ENCODE peak calls at places on chromosomes 11 and 22, in four cellular contexts. N is epithelial cell of proximal tubule, J is LoVo, Z is NCI-H69. Y is an unnamed sample.
A peak's percentile ranks its signal among the peaks of the same experiment; 100 is the strongest.

GRCh38 chr22:36197065-36197440 is 4.6 kb downstream of the APOL4 start:
- DNase-seq in N (no peak), J (no peak), Z (peak; percentile 91), Y (no peak)

GRCh38 chr11:115741376-115741775 is 237.2 kb upstream of the CADM1 start:
- DNase-seq in Z (peak; percentile 84), N (no peak), J (no peak), Y (no peak)

GRCh38 chr11:103633037-103633788 is 403.2 kb upstream of the DDI1 start:
- DNase-seq in J (no peak), N (no peak), Z (peak; percentile 8), Y (no peak)

GRCh38 chr11:7892751-7893356 is 38.2 kb downstream of the OR10A6 start:
- DNase-seq in N (no peak), Z (peak; percentile 67), J (peak; percentile 71), Y (peak; percentile 48)

GRCh38 chr11:26841818-26842457 is 120.1 kb upstream of the SLC5A12 start:
- DNase-seq in N (no peak), J (no peak), Z (no peak), Y (no peak)

GRCh38 chr22:19576460-19577421 is 52.5 kb upstream of the CLDN5 start:
- DNase-seq in J (no peak), N (no peak), Z (peak; percentile 52), Y (no peak)

GRCh38 chr11:69372589-69373250 is 78.8 kb downstream of the MYEOV start:
- DNase-seq in J (no peak), Z (no peak), N (no peak), Y (no peak)

GRCh38 chr11:888290-889212 is 22.1 kb downstream of the CHID1 start:
- DNase-seq in J (no peak), N (no peak), Z (no peak), Y (no peak)

GRCh38 chr11:24060125-24060524 is 436.7 kb upstream of the LUZP2 start:
- DNase-seq in J (no peak), N (no peak), Z (no peak), Y (no peak)

GRCh38 chr22:46356496-46357185 is 21.1 kb downstream of the TRMU start:
- DNase-seq in Z (no peak), N (no peak), J (no peak), Y (no peak)

GRCh38 chr22:31861226-31861840 is 83.0 kb upstream of the YWHAH start:
- DNase-seq in J (no peak), N (no peak), Z (no peak), Y (no peak)

GRCh38 chr11:118415739-118416068 is 14.3 kb downstream of the ATP5MG start:
- DNase-seq in Z (peak; percentile 67), J (peak; percentile 25), N (peak; percentile 63), Y (peak; percentile 49)

GRCh38 chr11:128884703-128885338 is 6.3 kb upstream of the KCNJ5 start:
- DNase-seq in Z (peak; percentile 74), N (no peak), J (peak; percentile 80), Y (peak; percentile 48)

GRCh38 chr11:73143126-73143838 is 1.2 kb upstream of the FCHSD2 start:
- DNase-seq in J (no peak), Z (peak; percentile 39), N (no peak), Y (no peak)

GRCh38 chr11:134414772-134415765 is 3.0 kb upstream of the B3GAT1 start:
- DNase-seq in J (no peak), N (no peak), Z (peak; percentile 38), Y (no peak)

GRCh38 chr11:32210601-32211000 is 119.7 kb downstream of the RCN1 start:
- DNase-seq in Z (no peak), N (no peak), J (no peak), Y (no peak)

GRCh38 chr22:32745251-32745995 is 56.1 kb upstream of the TIMP3 start:
- DNase-seq in N (no peak), Z (no peak), J (peak; percentile 22), Y (no peak)

GRCh38 chr11:705646-706438 is at the start of gene EPS8L2:
- DNase-seq in J (peak; percentile 46), Z (peak; percentile 33), N (no peak), Y (no peak)

GRCh38 chr11:125494601-125494986 is 1.5 kb downstream of the FEZ1 start:
- DNase-seq in J (no peak), N (no peak), Z (peak; percentile 55), Y (no peak)

GRCh38 chr11:112247198-112247597 is 13.5 kb downstream of the PLET1 start:
- DNase-seq in J (no peak), Z (peak; percentile 18), N (no peak), Y (no peak)

GRCh38 chr11:844693-845644 is 2.3 kb downstream of the TSPAN4 start:
- DNase-seq in Z (peak; percentile 70), J (peak; percentile 70), N (no peak), Y (peak; percentile 61)

GRCh38 chr11:61158691-61159381 is 2.4 kb downstream of the VPS37C start:
- DNase-seq in Z (no peak), N (peak; percentile 98), J (peak; percentile 70), Y (no peak)

GRCh38 chr22:11627436-11627797 is 3900.6 kb upstream of the OR11H1 start:
- DNase-seq in N (no peak), Z (no peak), J (no peak), Y (no peak)

GRCh38 chr11:112852141-112852853 is 108.9 kb upstream of the NCAM1 start:
- DNase-seq in N (peak; percentile 62), Z (no peak), J (no peak), Y (no peak)

GRCh38 chr11:14253437-14253836 is 105.5 kb downstream of the RRAS2 start:
- DNase-seq in J (no peak), N (no peak), Z (peak; percentile 18), Y (no peak)

GRCh38 chr22:21624120-21624879 is 5.5 kb downstream of the YDJC start:
- DNase-seq in J (no peak), N (no peak), Z (peak; percentile 48), Y (peak; percentile 31)

Y was measured in NCI-H460.